ENCODE peak calls at places on chromosomes 11 and 22, in seven cellular contexts. R, K, A, P, M, X and I are unnamed samples.

GRCh38 chr11:10322830-10323792 is 18.2 kb downstream of the ADM start:
- DNase-seq in R (no peak), K (peak; percentile 50), A (no peak), P (peak; percentile 39), M (no peak), X (peak; percentile 85), I (peak; percentile 86)

GRCh38 chr11:126537492-126537891 is 182.0 kb downstream of the ST3GAL4 start:
- DNase-seq in R (no peak), K (no peak), A (no peak), P (no peak), M (no peak), X (no peak), I (no peak)

GRCh38 chr22:42228480-42228879 is 42.0 kb downstream of the TCF20 start:
- DNase-seq in R (no peak), K (no peak), A (no peak), P (no peak), M (no peak), X (peak; percentile 4), I (no peak)

GRCh38 chr11:119363874-119364590 is 17.5 kb downstream of the USP2 start:
- DNase-seq in R (peak; percentile 62), K (peak; percentile 51), A (peak; percentile 56), P (peak; percentile 80), M (peak; percentile 80), X (peak; percentile 20), I (no peak)

GRCh38 chr22:50734986-50735738 is 2.8 kb upstream of the ACR start:
- DNase-seq in R (no peak), K (no peak), A (peak; percentile 1), P (no peak), M (no peak), X (no peak), I (no peak)

GRCh38 chr11:78101073-78101472 is 21.4 kb upstream of the NDUFC2 start:
- DNase-seq in R (no peak), K (no peak), A (no peak), P (no peak), M (no peak), X (peak; percentile 22), I (no peak)

GRCh38 chr11:123163621-123164020 is 31.4 kb downstream of the CLMP start:
- DNase-seq in R (no peak), K (no peak), A (no peak), P (no peak), M (no peak), X (no peak), I (no peak)

GRCh38 chr11:30586251-30587144 is at the start of gene MPPED2:
- DNase-seq in R (peak; percentile 18), K (peak; percentile 36), A (peak; percentile 18), P (peak; percentile 65), M (peak; percentile 37), X (no peak), I (no peak)

GRCh38 chr11:69078508-69078907 is 29.8 kb downstream of the TPCN2 start:
- DNase-seq in R (no peak), K (no peak), A (no peak), P (no peak), M (no peak), X (no peak), I (no peak)

GRCh38 chr22:17303840-17304779 is 65.2 kb upstream of the CECR2 start:
- DNase-seq in R (peak; percentile 43), K (peak; percentile 63), A (no peak), P (peak; percentile 67), M (no peak), X (no peak), I (no peak)

GRCh38 chr22:41242396-41243117 is 1.8 kb upstream of the CHADL start:
- DNase-seq in R (no peak), K (no peak), A (no peak), P (no peak), M (no peak), X (no peak), I (no peak)